ENCODE peak calls at places on chromosomes 6 and 20, in six cellular contexts. Z is PC-3, C is HCT116, Y is hepatocyte, L is GM23248, P is OCI-LY7. A is an unnamed sample.

GRCh38 chr6:37994238-37994637 is 174.7 kb downstream of the ZFAND3 start:
- DNase-seq in Z (peak; percentile 42), C (no peak), Y (no peak), L (peak; percentile 70), P (no peak), A (no peak)

GRCh38 chr6:5537967-5538366 is 276.7 kb downstream of the FARS2 start:
- DNase-seq in Z (peak; percentile 78), C (no peak), Y (no peak), L (peak; percentile 70), P (no peak), A (no peak)

GRCh38 chr6:14113951-14114350 is 3.6 kb upstream of the CD83 start:
- DNase-seq in Z (no peak), C (no peak), Y (no peak), L (no peak), P (no peak), A (no peak)

GRCh38 chr20:24948939-24949679 is at the start of gene CST7:
- DNase-seq in Z (peak; percentile 38), C (no peak), Y (no peak), L (no peak), P (peak; percentile 4), A (no peak)

GRCh38 chr6:78910611-78911134 is 43.3 kb downstream of the IRAK1BP1 start:
- DNase-seq in Z (no peak), C (no peak), Y (peak; percentile 29), L (peak; percentile 59), P (no peak), A (no peak)

GRCh38 chr6:17015144-17015543 is 86.7 kb upstream of the STMND1 start:
- DNase-seq in Z (peak; percentile 76), C (no peak), Y (no peak), L (peak; percentile 82), P (no peak), A (peak; percentile 62)

GRCh38 chr20:31602779-31603441 is 2.2 kb upstream of the ID1 start:
- DNase-seq in Z (peak; percentile 82), C (peak; percentile 72), Y (peak; percentile 67), L (peak; percentile 94), P (peak; percentile 20), A (peak; percentile 47)

GRCh38 chr6:69825904-69826303 is 29.1 kb upstream of the LMBRD1 start:
- DNase-seq in Z (no peak), C (no peak), Y (peak; percentile 15), L (peak; percentile 65), P (no peak), A (no peak)

GRCh38 chr6:83252717-83253116 is 59.6 kb downstream of the RWDD2A start:
- DNase-seq in Z (peak; percentile 69), C (no peak), Y (no peak), L (peak; percentile 45), P (no peak), A (no peak)

GRCh38 chr6:39005774-39006173 is 42.8 kb upstream of the GLP1R start:
- DNase-seq in Z (no peak), C (no peak), Y (no peak), L (no peak), P (no peak), A (no peak)

GRCh38 chr6:169407338-169407737 is 153.7 kb upstream of the THBS2 start:
- DNase-seq in Z (no peak), C (no peak), Y (no peak), L (peak; percentile 9), P (no peak), A (no peak)

GRCh38 chr20:16020971-16021370 is 552.3 kb downstream of the KIF16B start:
- DNase-seq in Z (peak; percentile 95), C (no peak), Y (no peak), L (peak; percentile 39), P (no peak), A (no peak)

GRCh38 chr6:1831030-1831429 is 221.3 kb downstream of the FOXC1 start:
- DNase-seq in Z (no peak), C (no peak), Y (no peak), L (no peak), P (no peak), A (no peak)

GRCh38 chr6:7696061-7696460 is 29.8 kb upstream of the BMP6 start:
- DNase-seq in Z (no peak), C (no peak), Y (no peak), L (no peak), P (no peak), A (no peak)

GRCh38 chr6:43849844-43850243 is 79.8 kb downstream of the VEGFA start:
- DNase-seq in Z (no peak), C (no peak), Y (no peak), L (no peak), P (no peak), A (no peak)

GRCh38 chr6:11710221-11710836 is 68.3 kb downstream of the ADTRP start:
- DNase-seq in Z (no peak), C (no peak), Y (no peak), L (no peak), P (no peak), A (no peak)

GRCh38 chr20:43662943-43663655 is 3.8 kb upstream of the MYBL2 start:
- DNase-seq in Z (peak; percentile 78), C (no peak), Y (peak; percentile 58), L (peak; percentile 53), P (no peak), A (no peak)

GRCh38 chr20:61597996-61598395 is 345.9 kb downstream of the CDH4 start:
- DNase-seq in Z (no peak), C (no peak), Y (no peak), L (no peak), P (no peak), A (no peak)

GRCh38 chr20:13457487-13457886 is 181.2 kb downstream of the TASP1 start:
- DNase-seq in Z (no peak), C (no peak), Y (no peak), L (no peak), P (no peak), A (no peak)

GRCh38 chr6:29527564-29527963 is 32.0 kb downstream of the UBD start:
- DNase-seq in Z (no peak), C (no peak), Y (no peak), L (no peak), P (no peak), A (no peak)

GRCh38 chr6:19399406-19399805 is 437.8 kb upstream of the ID4 start:
- DNase-seq in Z (no peak), C (no peak), Y (peak; percentile 32), L (peak; percentile 57), P (no peak), A (no peak)

GRCh38 chr6:142927904-142928303 is 17.1 kb downstream of the HIVEP2 start:
- DNase-seq in Z (no peak), C (no peak), Y (no peak), L (no peak), P (peak; percentile 46), A (no peak)

GRCh38 chr6:144434308-144434990 is 149.3 kb downstream of the UTRN start:
- DNase-seq in Z (peak; percentile 70), C (no peak), Y (no peak), L (peak; percentile 96), P (no peak), A (no peak)

GRCh38 chr6:131955192-131955591 is 4.0 kb upstream of the CCN2 start:
- DNase-seq in Z (no peak), C (no peak), Y (no peak), L (no peak), P (no peak), A (no peak)
- H3K4me3 ChIP-seq in Z (no peak overlapping the region), C (no peak overlapping the region), Y (no peak overlapping the region), L (no peak overlapping the region), P (no peak overlapping the region), A (no peak overlapping the region)

DNA sequence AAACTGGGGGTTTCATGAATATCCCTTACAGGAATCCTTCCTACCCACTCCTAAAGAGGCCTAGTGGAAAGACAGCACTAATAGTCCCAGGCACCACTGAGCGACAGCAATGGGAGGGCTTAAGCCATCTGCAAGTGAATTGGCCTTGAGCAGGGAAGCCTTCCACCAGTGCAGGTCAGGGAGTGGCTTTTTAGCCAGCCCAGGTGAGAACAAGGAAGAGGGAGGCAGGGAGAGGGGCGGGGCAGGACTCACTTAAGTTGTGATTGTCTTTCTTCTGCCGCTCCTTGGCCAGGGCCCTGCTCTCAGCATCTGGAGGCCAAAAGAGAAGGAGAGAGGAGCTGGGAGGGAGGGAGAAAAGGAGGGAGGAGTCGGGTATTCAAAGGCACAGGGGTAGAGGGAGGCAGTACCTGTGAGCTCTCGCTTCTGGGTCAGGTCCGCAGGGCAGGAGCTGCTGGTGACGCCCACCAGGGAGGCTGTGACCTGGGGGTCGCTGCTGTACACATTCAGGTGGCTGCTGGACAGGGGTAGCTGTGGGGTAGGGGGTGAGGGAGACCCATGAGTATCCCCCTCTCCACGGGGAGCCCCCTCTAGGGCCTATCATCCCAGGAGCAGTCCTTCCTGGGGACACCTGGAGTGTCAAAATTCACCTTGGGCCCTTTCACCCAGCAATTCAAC is 47.8 kb downstream of the TFEB start:
- DNase-seq in Z (no peak), C (no peak), Y (peak; percentile 35), L (no peak), P (no peak), A (no peak)
- TF ChIP-seq EZH2phosphoT487 in Z (no peak), C (no peak), Y (no peak), L (no peak), P (no peak), A (no peak)

DNA sequence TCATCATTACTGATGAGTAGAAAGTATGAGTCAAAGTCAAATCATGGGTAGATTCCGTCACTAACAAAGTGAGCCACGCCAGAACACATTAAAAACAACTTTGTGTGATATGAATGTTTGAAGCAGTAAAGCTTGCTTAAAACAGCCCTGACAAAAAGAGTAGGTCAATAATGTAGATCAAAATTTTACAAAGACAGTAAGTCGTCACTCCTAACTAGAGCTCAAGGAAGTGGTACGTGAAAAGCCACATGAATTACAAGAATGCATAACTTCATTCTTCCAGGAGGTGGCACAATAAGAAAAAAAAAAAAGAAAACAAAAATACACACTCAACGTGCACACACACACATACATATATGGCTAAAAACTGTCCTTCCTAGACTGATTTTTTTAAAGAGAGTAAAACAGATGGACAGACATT is 69.9 kb downstream of the HACE1 start:
- DNase-seq in Z (peak; percentile 48), C (peak; percentile 50), Y (peak; percentile 15), L (peak; percentile 69), P (peak; percentile 48), A (peak; percentile 43)
- H3K4me3 ChIP-seq in Z (peak overlapping the region; percentile 26), C (no peak overlapping the region), Y (no peak overlapping the region), L (peak overlapping the region; percentile 35), P (no peak overlapping the region), A (no peak overlapping the region)

DNA sequence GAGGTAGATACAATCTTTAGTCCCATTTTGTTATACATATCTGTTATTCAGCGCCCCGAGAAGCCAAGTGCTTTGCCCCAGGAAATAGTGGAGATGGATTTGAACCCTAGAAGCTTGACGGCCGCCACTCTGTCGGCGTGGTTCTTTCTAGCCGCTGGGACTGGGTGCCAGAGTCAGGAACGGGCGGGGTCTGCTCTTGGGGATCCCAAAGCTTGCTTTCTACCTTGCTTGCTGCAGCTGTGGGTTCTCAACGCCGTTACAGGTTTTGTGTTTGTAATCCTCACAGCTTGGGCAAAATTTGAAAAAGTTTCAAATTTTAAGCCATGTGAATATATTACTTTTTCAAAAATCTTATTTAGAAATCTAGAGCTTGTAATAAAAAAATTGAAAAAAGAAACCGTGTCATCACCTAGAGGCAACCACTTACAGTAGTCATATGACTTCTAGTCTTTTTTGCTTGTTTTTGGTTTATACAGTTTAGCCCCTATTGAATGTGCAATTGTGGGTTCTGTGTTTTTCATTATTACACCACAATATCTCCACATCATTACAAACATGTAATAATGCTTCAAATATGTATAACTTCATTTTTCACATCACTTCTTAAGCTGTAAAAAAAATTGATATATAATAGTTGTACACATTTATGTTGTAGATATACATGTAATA is 786 bp downstream of the DYNLRB1 start:
- DNase-seq in Z (peak; percentile 4), C (no peak), Y (peak; percentile 46), L (peak; percentile 64), P (peak; percentile 48), A (peak; percentile 53)
- TF ChIP-seq EZH2phosphoT487 in Z (no peak), C (no peak), Y (no peak), L (no peak), P (no peak), A (no peak)

A was measured in MM.1S.